ENCODE peak calls at places on chromosomes 13 and 19, in four cellular contexts. M is adrenal gland, Z is ovary, D is breast epithelium. Y is an unnamed sample.

GRCh38 chr13:75514080-75515040 is 23.3 kb downstream of the COMMD6 start:
- DNase-seq in M (no peak), D (no peak), Z (no peak), Y (no peak)

GRCh38 chr13:25085125-25085742 is 10.7 kb upstream of the PABPC3 start:
- DNase-seq in M (no peak), Z (no peak), D (no peak), Y (peak; percentile 69)

GRCh38 chr13:99339736-99340392 is 32.7 kb upstream of the GPR183 start:
- DNase-seq in Z (no peak), M (no peak), D (no peak), Y (no peak)

GRCh38 chr19:56622374-56622773 is 20.6 kb upstream of the SMIM17 start:
- DNase-seq in Z (no peak), M (no peak), D (no peak), Y (no peak)

GRCh38 chr13:109592776-109593175 is 193.6 kb downstream of the IRS2 start:
- DNase-seq in Z (no peak), M (no peak), D (no peak), Y (no peak)

GRCh38 chr19:55540619-55541018 is 3.7 kb upstream of the SBK2 start:
- DNase-seq in M (no peak), D (no peak), Z (no peak), Y (peak; percentile 65)

GRCh38 chr13:79749985-79750551 is 269.1 kb downstream of the NDFIP2 start:
- DNase-seq in D (no peak), Z (peak; percentile 69), M (peak; percentile 84), Y (peak; percentile 72)

GRCh38 chr13:66992183-66992582 is 238.0 kb downstream of the PCDH9 start:
- DNase-seq in M (no peak), Z (no peak), D (no peak), Y (peak; percentile 44)

GRCh38 chr19:10268077-10268476 is 2.8 kb upstream of the ICAM1 start:
- DNase-seq in Z (no peak), D (no peak), M (no peak), Y (no peak)

GRCh38 chr19:2032296-2032941 is 16.9 kb upstream of the BTBD2 start:
- DNase-seq in M (peak; percentile 99), Z (peak; percentile 95), D (peak; percentile 99), Y (peak; percentile 84)

GRCh38 chr13:74974234-74974879 is 507.6 kb downstream of the TBC1D4 start:
- DNase-seq in M (no peak), Z (no peak), D (no peak), Y (peak; percentile 52)

GRCh38 chr19:58471736-58472135 is 4.4 kb upstream of the ZNF446 start:
- DNase-seq in M (no peak), D (no peak), Z (no peak), Y (no peak)

GRCh38 chr19:40613669-40614594 is 12.8 kb downstream of the LTBP4 start:
- DNase-seq in M (peak; percentile 86), D (peak; percentile 76), Z (peak; percentile 88), Y (no peak)

GRCh38 chr13:44108345-44108858 is 228.7 kb downstream of the LACC1 start:
- DNase-seq in Z (no peak), M (no peak), D (peak; percentile 54), Y (no peak)

GRCh38 chr19:23482829-23483228 is 87.6 kb upstream of the ZNF91 start:
- DNase-seq in M (no peak), D (no peak), Z (no peak), Y (no peak)

GRCh38 chr13:33953781-33954180 is 135.8 kb downstream of the RFC3 start:
- DNase-seq in D (no peak), M (no peak), Z (no peak), Y (no peak)

GRCh38 chr19:7710616-7711015 is 8.7 kb upstream of the FCER2 start:
- DNase-seq in Z (no peak), D (no peak), M (no peak), Y (no peak)

GRCh38 chr19:4577020-4577782 is 17.7 kb upstream of the SEMA6B start:
- DNase-seq in Z (no peak), M (no peak), D (no peak), Y (peak; percentile 59)

GRCh38 chr13:113742000-113742441 is 17.0 kb upstream of the TMEM255B start:
- DNase-seq in Z (no peak), M (no peak), D (no peak), Y (peak; percentile 89)

GRCh38 chr13:102587916-102588315 is 8.9 kb upstream of the TPP2 start:
- DNase-seq in D (no peak), M (no peak), Z (no peak), Y (no peak)

GRCh38 chr13:87123987-87124784 is 547.0 kb upstream of the SLITRK5 start:
- DNase-seq in M (no peak), D (no peak), Z (no peak), Y (peak; percentile 94)

GRCh38 chr19:31332096-31332495 is 17.1 kb downstream of the TSHZ3 start:
- DNase-seq in D (no peak), M (peak; percentile 37), Z (no peak), Y (no peak)

GRCh38 chr19:24140099-24140498 is 53.1 kb downstream of the ZNF254 start:
- DNase-seq in Z (no peak), D (no peak), M (no peak), Y (no peak)

GRCh38 chr13:72561791-72562190 is 165.6 kb downstream of the MZT1 start:
- DNase-seq in D (no peak), Z (no peak), M (peak; percentile 70), Y (no peak)

GRCh38 chr19:40555978-40556689 is 20.5 kb upstream of the SHKBP1 start:
- DNase-seq in D (no peak), M (no peak), Z (no peak), Y (no peak)

GRCh38 chr13:29922896-29923295 is 72.5 kb upstream of the UBL3 start:
- DNase-seq in Z (no peak), D (no peak), M (no peak), Y (peak; percentile 33)

GRCh38 chr13:50152655-50153309 is 137.5 kb downstream of the KCNRG start:
- DNase-seq in D (no peak), Z (no peak), M (no peak), Y (peak; percentile 17)

GRCh38 chr13:79228972-79229371 is 177.1 kb downstream of the RBM26 start:
- DNase-seq in M (no peak), D (no peak), Z (no peak), Y (no peak)

GRCh38 chr13:106688940-106689339 is 121.0 kb upstream of the ARGLU1 start:
- DNase-seq in M (no peak), Z (no peak), D (no peak), Y (no peak)

GRCh38 chr13:27023385-27023784 is 148.2 kb downstream of the USP12 start:
- DNase-seq in M (peak; percentile 5), D (no peak), Z (no peak), Y (no peak)
- H3K4me1 ChIP-seq in M (no peaks in the 10 kb centered on the region), D (no peaks in the 10 kb centered on the region), Z (peaks cover 3% of the 10 kb centered on the region), Y (peaks cover 13% of the 10 kb centered on the region)

GRCh38 chr19:3408996-3409345 is 42.6 kb downstream of the NFIC start:
- DNase-seq in M (no peak), D (no peak), Z (no peak), Y (no peak)

GRCh38 chr19:3407556-3408516 is 41.5 kb downstream of the NFIC start:
- DNase-seq in M (no peak), Z (peak; percentile 71), D (no peak), Y (no peak)

GRCh38 chr19:3411636-3412035 is 45.3 kb downstream of the NFIC start:
- DNase-seq in D (no peak), Z (no peak), M (no peak), Y (no peak)

GRCh38 chr19:3412066-3412465 is 45.7 kb downstream of the NFIC start:
- DNase-seq in D (no peak), M (no peak), Z (no peak), Y (no peak)

DNA sequence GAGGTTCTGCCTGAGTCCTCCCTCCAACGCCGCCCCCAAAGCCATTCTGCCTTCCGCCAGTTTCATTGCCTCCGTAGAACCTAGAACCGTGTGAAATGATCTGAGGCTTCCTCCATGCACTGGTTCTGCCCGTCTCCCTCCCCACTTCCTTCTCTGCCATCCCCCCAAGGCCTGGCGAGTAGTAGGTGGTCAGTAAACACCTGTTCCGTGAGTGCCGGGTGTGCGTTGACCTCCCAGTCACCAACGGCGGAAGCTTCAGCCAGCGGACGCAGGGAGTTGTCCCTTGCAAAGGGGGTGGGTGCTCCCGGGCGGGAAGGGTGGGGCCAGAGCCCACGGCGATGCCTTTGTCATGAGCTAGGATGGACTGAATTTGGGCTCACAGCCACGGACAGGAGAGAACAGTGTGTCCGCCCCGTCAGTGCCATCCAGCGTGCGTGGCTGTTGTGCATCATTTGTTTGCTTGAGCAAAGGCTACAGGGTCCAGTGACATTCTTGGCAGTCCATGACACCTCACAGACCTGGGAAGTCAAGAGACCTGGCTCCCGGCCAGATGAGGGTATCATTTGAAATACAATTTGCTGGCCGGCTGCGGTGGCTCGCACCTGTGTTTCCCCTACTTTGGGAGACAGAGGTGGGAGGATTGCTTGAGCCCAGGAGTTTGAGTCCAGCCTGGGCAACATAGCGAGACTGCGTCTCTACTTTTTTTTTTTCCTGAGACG is 43.1 kb downstream of the NFIC start:
- DNase-seq in Z (no peak), M (peak; percentile 88), D (peak; percentile 84), Y (no peak)
- H3K36me3 ChIP-seq in Z (no peaks in the 10 kb centered on the region), M (no peaks in the 10 kb centered on the region), D (no peaks in the 10 kb centered on the region), Y (no peaks in the 10 kb centered on the region)

DNA sequence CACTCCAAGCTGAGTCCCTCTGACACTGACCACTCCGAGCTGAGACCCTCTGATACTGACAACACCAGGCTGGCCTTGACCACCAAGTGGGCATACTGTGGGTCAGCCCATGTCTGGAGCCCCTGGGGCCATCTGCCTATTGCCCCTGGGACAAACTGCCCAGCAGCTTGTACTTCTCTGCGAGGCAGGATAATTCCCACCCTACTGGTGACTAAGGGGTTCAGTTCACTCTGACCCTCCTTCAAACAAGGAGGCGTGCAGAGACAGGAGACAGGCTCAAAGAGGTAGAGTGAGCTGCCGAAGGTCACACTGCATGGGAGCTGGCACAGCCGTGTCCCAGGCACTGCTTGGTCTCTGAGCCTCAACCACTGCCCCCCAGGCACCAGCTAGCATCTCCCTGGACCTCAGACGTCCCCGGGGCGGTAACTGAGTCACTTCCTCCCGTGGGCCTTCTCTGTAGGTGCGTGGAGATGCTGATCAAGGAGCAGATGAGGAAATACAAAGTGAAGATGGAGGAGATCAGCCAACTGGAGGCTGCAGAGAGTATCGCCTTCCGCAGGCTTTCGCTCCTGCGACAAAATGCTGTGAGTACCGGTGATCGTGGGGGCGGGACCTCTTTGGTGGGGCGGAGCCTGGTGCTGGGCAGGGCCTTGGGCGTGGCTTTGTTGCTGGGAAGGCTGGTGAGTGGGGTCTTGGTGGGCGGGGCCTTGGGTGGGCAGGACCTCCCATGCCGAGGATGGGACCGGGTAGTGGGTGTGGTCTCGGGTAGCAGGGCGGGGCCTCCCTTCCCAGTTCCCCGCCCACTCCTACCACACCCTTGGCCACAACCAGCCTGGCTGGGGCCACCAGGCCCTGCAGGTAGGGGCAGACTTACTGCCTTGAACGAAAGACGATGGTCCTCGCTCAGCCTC is 5.8 kb upstream of the USE1 start:
- DNase-seq in D (no peak), Z (no peak), M (no peak), Y (peak; percentile 90)
- H3K27ac ChIP-seq in D (no peak overlapping the region), Z (no peak overlapping the region), M (no peak overlapping the region), Y (no peak overlapping the region)

DNA sequence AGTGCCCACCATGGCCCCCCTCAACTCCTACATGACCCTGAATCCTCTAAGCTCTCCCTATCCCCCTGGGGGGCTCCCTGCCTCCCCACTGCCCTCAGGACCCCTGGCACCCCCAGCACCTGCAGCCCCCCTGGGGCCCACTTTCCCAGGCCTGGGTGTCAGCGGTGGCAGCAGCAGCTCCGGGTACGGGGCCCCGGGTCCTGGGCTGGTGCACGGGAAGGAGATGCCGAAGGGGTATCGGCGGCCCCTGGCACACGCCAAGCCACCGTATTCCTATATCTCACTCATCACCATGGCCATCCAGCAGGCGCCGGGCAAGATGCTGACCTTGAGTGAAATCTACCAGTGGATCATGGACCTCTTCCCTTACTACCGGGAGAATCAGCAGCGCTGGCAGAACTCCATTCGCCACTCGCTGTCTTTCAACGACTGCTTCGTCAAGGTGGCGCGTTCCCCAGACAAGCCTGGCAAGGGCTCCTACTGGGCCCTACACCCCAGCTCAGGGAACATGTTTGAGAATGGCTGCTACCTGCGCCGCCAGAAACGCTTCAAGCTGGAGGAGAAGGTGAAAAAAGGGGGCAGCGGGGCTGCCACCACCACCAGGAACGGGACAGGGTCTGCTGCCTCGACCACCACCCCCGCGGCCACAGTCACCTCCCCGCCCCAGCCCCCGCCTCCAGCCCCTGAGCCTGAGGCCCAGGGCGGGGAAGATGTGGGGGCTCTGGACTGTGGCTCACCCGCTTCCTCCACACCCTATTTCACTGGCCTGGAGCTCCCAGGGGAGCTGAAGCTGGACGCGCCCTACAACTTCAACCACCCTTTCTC is 8.2 kb downstream of the FOXA3 start:
- DNase-seq in M (no peak), D (no peak), Z (no peak), Y (no peak)
- H3K4me1 ChIP-seq in M (no peaks in the 10 kb centered on the region), D (peaks cover 6% of the 10 kb centered on the region), Z (no peaks in the 10 kb centered on the region), Y (peaks cover 7% of the 10 kb centered on the region)

Y was measured in SJCRH30.